ENCODE peak calls at places on chromosomes 5 and 9, in five cellular contexts. Q is tibial nerve, S is suprapubic skin, L is A549, V is ovary. W is an unnamed sample.

GRCh38 chr9:114355821-114356220 is 26.2 kb downstream of the ORM2 start:
- DNase-seq in Q (no peak), S (no peak), L (no peak), V (no peak), W (no peak)

GRCh38 chr9:22175972-22176545 is 167.0 kb upstream of the CDKN2B start:
- DNase-seq in Q (no peak), S (no peak), L (no peak), V (no peak), W (no peak)

GRCh38 chr9:126327016-126327749 is 554 bp downstream of the MVB12B start:
- DNase-seq in Q (no peak), S (no peak), L (peak), V (peak), W (no peak)

GRCh38 chr9:81591791-81592190 is 97.6 kb downstream of the TLE1 start:
- DNase-seq in Q (no peak), S (no peak), L (no peak), V (no peak), W (no peak)

GRCh38 chr5:59206132-59206581 is 623.3 kb downstream of the RAB3C start:
- DNase-seq in Q (no peak), S (no peak), L (no peak), V (no peak), W (no peak)

GRCh38 chr5:77232959-77233358 is 22.5 kb downstream of the PDE8B start:
- DNase-seq in Q (no peak), S (no peak), L (no peak), V (no peak), W (no peak)

GRCh38 chr5:178114325-178115135 is 1.2 kb downstream of the N4BP3 start:
- DNase-seq in Q (no peak), S (no peak), L (no peak), V (no peak), W (no peak)

GRCh38 chr5:17831279-17831678 is 197.0 kb downstream of the TAF11L14 start:
- DNase-seq in Q (no peak), S (no peak), L (no peak), V (no peak), W (no peak)

GRCh38 chr5:79236970-79237734 is 1.2 kb downstream of the JMY start:
- DNase-seq in Q (no peak), S (peak), L (peak), V (peak), W (no peak)

GRCh38 chr5:41157272-41157671 is 56.1 kb downstream of the C6 start:
- DNase-seq in Q (no peak), S (no peak), L (no peak), V (no peak), W (no peak)

GRCh38 chr5:176573564-176574296 is 24.6 kb downstream of the CDHR2 start:
- DNase-seq in Q (peak), S (peak), L (peak), V (peak), W (no peak)

GRCh38 chr5:14748180-14748900 is 83.8 kb downstream of the OTULIN start:
- DNase-seq in Q (no peak), S (no peak), L (no peak), V (no peak), W (no peak)

GRCh38 chr5:111223790-111224560 is at the start of gene CAMK4:
- DNase-seq in Q (peak), S (peak), L (peak), V (peak), W (no peak)

GRCh38 chr5:139985733-139986132 is 57.4 kb downstream of the NRG2 start:
- DNase-seq in Q (no peak), S (no peak), L (peak), V (no peak), W (no peak)

GRCh38 chr5:91179018-91179417 is 204.1 kb downstream of the ARRDC3 start:
- DNase-seq in Q (no peak), S (no peak), L (no peak), V (no peak), W (no peak)

GRCh38 chr9:116075191-116075590 is 78.4 kb upstream of the PAPPA start:
- DNase-seq in Q (no peak), S (no peak), L (no peak), V (no peak), W (no peak)

GRCh38 chr9:6014668-6015270 is 655 bp downstream of the RANBP6 start:
- DNase-seq in Q (no peak), S (no peak), L (peak), V (no peak), W (no peak)

GRCh38 chr9:13847270-13847669 is 466.7 kb downstream of the NFIB start:
- DNase-seq in Q (no peak), S (no peak), L (no peak), V (no peak), W (no peak)

GRCh38 chr5:84383816-84384603 is 670 bp downstream of the EDIL3 start:
- DNase-seq in Q (no peak), S (peak), L (no peak), V (no peak), W (no peak)

GRCh38 chr9:95511952-95512750 is 4.6 kb downstream of the PTCH1 start:
- DNase-seq in Q (no peak), S (no peak), L (no peak), V (no peak), W (no peak)

GRCh38 chr5:172050070-172050469 is 43.6 kb upstream of the FBXW11 start:
- DNase-seq in Q (no peak), S (no peak), L (no peak), V (no peak), W (no peak)

GRCh38 chr5:172054611-172055153 is 48.2 kb upstream of the FBXW11 start:
- DNase-seq in Q (no peak), S (no peak), L (no peak), V (no peak), W (no peak)

GRCh38 chr5:172051643-172052362 is 45.4 kb upstream of the FBXW11 start:
- DNase-seq in Q (no peak), S (no peak), L (no peak), V (no peak), W (no peak)

GRCh38 chr5:172055421-172055820 is 49.0 kb upstream of the FBXW11 start:
- DNase-seq in Q (no peak), S (no peak), L (no peak), V (no peak), W (no peak)

DNA sequence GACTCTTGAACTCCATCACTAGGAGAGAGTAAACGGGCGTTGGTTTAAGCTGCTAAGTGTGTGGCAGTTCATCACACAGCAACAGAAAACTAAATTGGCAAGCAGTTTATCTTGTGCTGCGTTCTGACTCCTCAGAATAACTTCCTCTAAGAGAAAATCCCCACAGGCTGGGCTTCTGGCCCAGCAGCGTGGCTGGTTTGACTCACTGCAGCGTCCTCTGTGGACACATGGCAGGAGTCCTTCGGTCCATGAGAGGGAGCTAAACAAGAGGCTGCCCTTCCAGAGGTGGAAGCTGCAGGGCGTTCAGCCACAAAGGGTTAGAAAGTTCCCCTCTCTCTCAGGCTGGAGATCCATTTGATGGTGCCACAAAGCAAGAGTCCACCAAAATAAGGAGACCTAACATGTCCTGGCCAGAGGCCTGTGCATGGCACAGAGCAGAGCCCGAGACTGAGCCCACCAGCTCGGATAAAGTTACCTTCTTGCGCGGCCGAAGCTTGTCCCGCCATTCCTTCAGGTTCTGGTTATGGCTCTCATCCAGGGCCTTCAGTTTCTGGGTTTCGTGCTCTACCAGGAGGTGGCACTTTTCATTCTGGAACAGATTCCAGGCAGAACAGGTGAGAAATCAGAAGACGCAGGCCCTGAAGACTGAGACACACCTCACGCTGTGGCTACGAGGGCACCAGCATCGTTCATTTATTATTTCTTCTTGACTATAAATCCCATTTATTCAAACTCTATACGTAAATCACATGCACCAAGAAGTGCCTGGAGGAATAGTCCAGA is 46.2 kb upstream of the FBXW11 start:
- DNase-seq in Q (no peak), S (no peak), L (no peak), V (peak), W (no peak)
- TF ChIP-seq EP300 in Q (no peak), S (no peak), L (no peak), V (no peak), W (no peak)

GRCh38 chr5:169724303-169724702 is 87.2 kb downstream of the DOCK2 start:
- DNase-seq in Q (no peak), S (no peak), L (no peak), V (no peak), W (no peak)

GRCh38 chr5:169719360-169720314 is 82.6 kb downstream of the DOCK2 start:
- DNase-seq in Q (no peak), S (no peak), L (no peak), V (no peak), W (no peak)

GRCh38 chr5:169723103-169723831 is 86.2 kb downstream of the DOCK2 start:
- DNase-seq in Q (no peak), S (no peak), L (no peak), V (no peak), W (no peak)

GRCh38 chr5:169717298-169717697 is 80.2 kb downstream of the DOCK2 start:
- DNase-seq in Q (no peak), S (no peak), L (no peak), V (no peak), W (no peak)

GRCh38 chr5:169721771-169722170 is 84.7 kb downstream of the DOCK2 start:
- DNase-seq in Q (no peak), S (no peak), L (no peak), V (no peak), W (no peak)
- TF ChIP-seq CTCF in Q (no peak), S (no peak), L (no peak), V (no peak), W (no peak)

GRCh38 chr9:69519470-69520240 is 152.5 kb downstream of the APBA1 start:
- DNase-seq in Q (no peak), S (no peak), L (no peak), V (no peak), W (no peak)
- TF ChIP-seq EP300 in Q (no peak), S (no peak), L (no peak), V (no peak), W (no peak)

DNA sequence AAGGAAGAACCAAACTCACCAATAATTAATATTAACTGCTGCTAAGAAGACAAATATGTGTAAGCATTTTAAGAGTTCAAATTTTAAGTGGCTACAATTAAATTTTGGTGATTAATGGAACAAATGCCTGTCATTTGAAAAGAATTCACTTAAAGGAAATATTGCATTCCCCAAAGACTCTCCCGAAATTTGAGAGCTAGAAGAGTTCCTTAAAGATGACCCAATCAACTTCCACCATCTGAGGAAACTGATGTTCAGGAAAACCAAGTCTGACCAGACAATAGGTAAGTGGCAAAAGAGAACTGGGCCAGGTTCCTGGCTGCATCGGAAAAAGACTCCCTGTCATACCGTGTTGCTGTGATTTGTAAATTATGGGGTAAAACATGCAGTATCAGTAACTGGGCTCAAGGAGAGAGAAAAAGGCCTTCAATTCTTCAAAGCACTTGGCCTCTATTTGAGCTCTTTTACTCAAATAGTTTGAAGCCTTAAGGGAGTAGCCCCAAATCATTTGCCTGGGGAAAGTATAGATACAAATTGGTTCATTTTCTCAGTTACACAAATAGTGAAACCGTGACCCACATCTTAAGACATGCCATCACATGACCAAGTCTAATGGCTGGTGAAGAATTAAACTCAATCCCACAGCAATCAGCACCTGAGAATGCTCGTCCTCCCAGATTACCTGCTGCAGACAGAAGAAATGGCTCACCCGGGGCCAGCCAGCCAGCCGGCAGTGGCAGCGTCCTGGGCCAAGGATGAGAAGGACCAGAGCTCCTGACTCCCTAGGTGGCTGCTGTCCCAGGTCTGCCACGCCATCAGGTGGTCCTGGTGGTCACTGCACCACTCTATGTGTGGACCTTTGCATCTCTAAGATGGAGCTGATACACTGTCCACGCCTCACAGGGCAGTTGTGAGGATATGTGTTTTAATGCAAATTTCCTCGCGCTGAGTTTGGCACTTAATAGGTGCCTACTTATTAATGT is 162.9 kb downstream of the TTLL11 start:
- DNase-seq in Q (no peak), S (no peak), L (no peak), V (no peak), W (no peak)
- TF ChIP-seq CTCF in Q (no peak), S (no peak), L (no peak), V (no peak), W (no peak)

DNA sequence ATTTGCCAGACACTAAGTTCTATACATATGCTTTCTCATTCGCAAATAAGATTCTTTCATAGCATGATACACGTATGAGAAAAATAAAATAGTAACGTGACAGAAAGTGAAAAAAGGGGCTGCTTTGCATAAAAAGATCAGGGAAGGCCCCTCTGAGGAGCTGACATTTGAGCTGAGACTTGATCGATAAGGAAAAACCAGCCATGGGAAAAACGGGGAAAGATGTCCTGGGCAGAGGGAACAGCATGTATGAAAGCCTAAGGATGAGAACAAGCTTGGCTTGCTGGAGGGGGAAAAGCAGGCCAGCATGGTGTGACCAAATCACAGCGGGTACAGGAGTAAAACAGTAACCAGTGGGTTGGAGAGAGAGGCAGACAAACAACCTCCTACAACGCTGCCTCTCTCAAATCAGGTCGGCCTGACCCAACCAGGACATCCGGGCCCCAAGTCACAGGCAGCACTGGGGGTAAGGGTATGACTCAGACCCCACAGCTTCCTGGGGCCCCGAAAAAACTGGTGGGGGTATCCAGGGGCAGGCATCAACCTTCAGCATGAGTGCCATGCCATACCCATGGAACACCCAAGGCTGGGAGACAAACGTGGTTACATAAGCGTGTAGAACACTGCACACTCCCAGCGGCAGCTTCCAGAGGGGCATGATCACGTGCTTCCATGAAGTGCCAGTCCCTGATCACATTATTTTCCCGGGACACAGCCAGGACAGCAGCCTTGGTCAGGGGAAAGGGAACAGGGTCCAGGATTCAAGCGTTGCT is 2.2 kb downstream of the TNIP1 start:
- DNase-seq in Q (no peak), S (no peak), L (no peak), V (no peak), W (no peak)
- TF ChIP-seq EP300 in Q (no peak), S (no peak), L (no peak), V (no peak), W (no peak)

DNA sequence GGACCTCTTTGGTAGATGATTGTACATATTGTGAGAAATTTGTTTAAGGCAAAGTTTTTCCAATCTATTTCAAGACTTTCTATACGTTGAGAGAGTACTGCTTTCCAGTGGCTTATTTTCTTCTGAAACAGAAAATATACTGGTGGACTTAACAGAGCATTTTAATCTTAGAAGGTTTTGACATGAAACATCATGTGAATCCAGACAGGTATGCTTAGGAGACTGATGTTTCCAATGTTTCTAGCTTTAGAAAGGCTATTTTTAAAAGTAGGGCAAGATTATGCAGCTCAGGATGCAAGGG is 71.0 kb downstream of the PIK3R1 start:
- DNase-seq in Q (no peak), S (no peak), L (no peak), V (no peak), W (no peak)
- TF ChIP-seq CTCF in Q (no peak), S (no peak), L (no peak), V (no peak), W (no peak)

GRCh38 chr9:73371801-73372200 is 220.1 kb downstream of the ANXA1 start:
- DNase-seq in Q (no peak), S (no peak), L (no peak), V (no peak), W (no peak)
- TF ChIP-seq EP300 in Q (no peak), S (no peak), L (no peak), V (no peak), W (no peak)

DNA sequence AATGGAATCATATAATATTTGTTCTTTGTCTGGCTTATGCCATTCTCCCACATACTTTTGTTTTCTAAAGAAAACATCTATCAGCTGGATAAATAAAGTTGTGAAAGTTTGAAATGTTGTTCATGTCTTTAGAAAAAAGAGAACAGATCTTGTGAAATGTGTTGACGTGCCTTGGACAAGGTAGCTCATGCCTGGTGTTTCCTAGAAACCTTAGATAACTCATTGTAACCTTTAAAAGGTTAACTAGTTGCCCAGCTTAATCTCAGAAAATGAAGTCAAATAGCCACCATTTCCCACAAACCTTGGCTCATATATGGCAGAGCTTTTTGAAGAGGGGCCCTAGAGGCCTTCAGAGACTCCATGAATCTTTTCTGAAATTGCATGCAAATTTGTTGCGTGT is 15.3 kb downstream of the CDO1 start:
- DNase-seq in Q (no peak), S (no peak), L (no peak), V (no peak), W (no peak)
- TF ChIP-seq CTCF in Q (no peak), S (no peak), L (no peak), V (no peak), W (no peak)

GRCh38 chr9:76223749-76224340 is 170.4 kb downstream of the RFK start:
- DNase-seq in Q (no peak), S (no peak), L (no peak), V (no peak), W (no peak)

GRCh38 chr9:76232861-76233499 is 161.2 kb downstream of the RFK start:
- DNase-seq in Q (no peak), S (no peak), L (no peak), V (no peak), W (no peak)

GRCh38 chr9:76221423-76221822 is 172.8 kb downstream of the RFK start:
- DNase-seq in Q (no peak), S (no peak), L (no peak), V (no peak), W (no peak)

GRCh38 chr9:76230961-76231360 is 163.3 kb downstream of the RFK start:
- DNase-seq in Q (no peak), S (no peak), L (no peak), V (no peak), W (no peak)

DNA sequence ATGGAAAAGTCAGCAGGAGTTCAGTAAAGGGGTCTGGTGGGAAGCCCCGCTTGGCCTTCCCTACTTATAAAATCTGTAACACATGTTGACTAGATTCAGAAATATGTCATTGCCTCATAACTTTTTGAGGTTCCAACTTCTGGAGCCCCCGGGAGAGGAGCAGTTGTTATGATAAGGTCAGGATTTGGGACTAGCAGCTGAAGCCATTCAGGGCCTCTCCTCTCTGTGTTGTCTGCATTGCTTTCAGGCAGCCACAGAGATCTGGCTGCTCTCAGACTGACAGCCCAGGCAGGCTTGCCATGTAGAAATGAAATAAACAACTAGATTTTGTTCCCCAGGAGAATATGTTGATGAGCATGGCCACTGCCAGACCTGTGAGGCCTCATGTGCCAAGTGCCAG is 167.1 kb downstream of the RFK start:
- DNase-seq in Q (no peak), S (no peak), L (no peak), V (no peak), W (no peak)
- TF ChIP-seq EP300 in Q (no peak), S (no peak), L (no peak), V (no peak), W (no peak)

GRCh38 chr9:93996863-93997262 is 41.7 kb upstream of the BARX1 start:
- DNase-seq in Q (no peak), S (no peak), L (no peak), V (no peak), W (peak)
- TF ChIP-seq CTCF in Q (no peak), S (no peak), L (no peak), V (no peak), W (no peak)